ENCODE peak calls at places on chromosomes 3 and 15, in ten cellular contexts. S is left ventricle myocardium inferior; O is stimulated activated CD4-positive, alpha-beta T cell treated with anti-CD3 and anti-CD28 coated beads, TNF-alpha, amount 100 ng/mL, for 24 hours; V is activated gamma-delta T cell; L is hepatic stellate cell; H is dermis blood vessel endothelial cell; P is activated naive CD8-positive, alpha-beta T cell treated with anti-CD3 and anti-CD28 coated beads, Interleukin-2, amount 50 U/mL, for 24 hours; E is T-helper 9 cell; J is cardiac septum; D is DMS153. G is an unnamed sample.

GRCh38 chr15:99481406-99481805 is 84.4 kb upstream of the MEF2A start:
- DNase-seq in H (no peak), S (no peak), P (no peak), O (no peak), V (no peak), L (no peak), D (no peak), E (no peak), J (no peak), G (no peak)

GRCh38 chr3:29267231-29267630 is 13.6 kb upstream of the RBMS3 start:
- DNase-seq in S (no peak), O (no peak), J (no peak), P (no peak), D (no peak), H (no peak), E (no peak), V (no peak), L (no peak), G (no peak)

GRCh38 chr3:122941233-122942206 is 86.0 kb downstream of the SEMA5B start:
- DNase-seq in D (no peak), H (peak; percentile 43), J (no peak), L (no peak), P (no peak), V (no peak), O (no peak), S (no peak), E (no peak), G (no peak)

GRCh38 chr15:27358751-27359434 is 387.9 kb downstream of the GABRG3 start:
- DNase-seq in J (no peak), P (peak; percentile 10), L (no peak), O (no peak), D (no peak), S (no peak), H (no peak), V (no peak), E (no peak), G (no peak)

GRCh38 chr3:184700759-184701158 is 11.1 kb downstream of the MAGEF1 start:
- DNase-seq in L (no peak), V (no peak), S (no peak), O (no peak), J (no peak), D (no peak), P (no peak), E (no peak), H (no peak), G (no peak)

GRCh38 chr3:10280177-10280529 is 12.6 kb downstream of the GHRL start:
- DNase-seq in H (peak; percentile 28), E (no peak), V (no peak), D (no peak), P (no peak), L (no peak), J (no peak), O (no peak), S (no peak), G (no peak)

GRCh38 chr15:87563840-87564239 is 692.7 kb downstream of the NTRK3 start:
- DNase-seq in S (no peak), V (no peak), D (no peak), L (no peak), E (no peak), O (no peak), H (no peak), J (no peak), P (no peak), G (no peak)

GRCh38 chr3:18830087-18830486 is 318.2 kb upstream of the KCNH8 start:
- DNase-seq in P (no peak), L (no peak), E (no peak), S (no peak), O (no peak), V (no peak), D (no peak), H (no peak), J (no peak), G (no peak)

GRCh38 chr3:198112031-198112430 is 152.0 kb downstream of the LMLN start:
- DNase-seq in S (no peak), L (no peak), J (no peak), E (no peak), O (no peak), P (no peak), D (no peak), V (no peak), H (no peak), G (no peak)

GRCh38 chr3:191216510-191216909 is 17.5 kb downstream of the OSTN start:
- DNase-seq in L (no peak), E (no peak), V (no peak), O (no peak), H (no peak), S (no peak), P (no peak), J (no peak), D (no peak), G (no peak)

GRCh38 chr3:164450276-164450905 is 627.9 kb downstream of the SI start:
- DNase-seq in P (no peak), H (no peak), V (no peak), E (no peak), O (no peak), S (no peak), L (no peak), J (no peak), D (no peak), G (no peak)

GRCh38 chr3:117104381-117104780 is 394.8 kb downstream of the TUSC7 start:
- DNase-seq in O (no peak), V (no peak), S (no peak), H (no peak), P (no peak), L (no peak), J (no peak), E (no peak), D (no peak), G (no peak)

GRCh38 chr3:14451844-14452533 is 49.6 kb downstream of the SLC6A6 start:
- DNase-seq in L (peak; percentile 87), J (no peak), E (no peak), V (no peak), D (peak; percentile 38), S (peak; percentile 62), O (no peak), P (no peak), H (peak; percentile 87), G (peak; percentile 91)

GRCh38 chr3:179811321-179812095 is 158.7 kb downstream of the USP13 start:
- DNase-seq in J (no peak), D (peak; percentile 22), P (peak; percentile 4), O (no peak), V (no peak), L (peak; percentile 50), H (peak; percentile 73), S (no peak), E (no peak), G (no peak)

GRCh38 chr3:107227091-107227490 is 150.1 kb upstream of the CCDC54 start:
- DNase-seq in L (no peak), P (no peak), O (no peak), E (no peak), V (no peak), H (no peak), D (no peak), J (no peak), S (no peak), G (no peak)

GRCh38 chr15:77025066-77025435 is 30.1 kb downstream of the PSTPIP1 start:
- DNase-seq in S (no peak), J (no peak), D (no peak), E (no peak), P (peak; percentile 0), O (no peak), L (no peak), H (no peak), V (no peak), G (peak; percentile 70)

GRCh38 chr15:90104551-90104950 is 2.3 kb upstream of the IDH2 start:
- DNase-seq in L (no peak), P (no peak), S (no peak), D (peak; percentile 18), H (no peak), J (peak; percentile 56), O (no peak), E (no peak), V (no peak), G (peak; percentile 65)

GRCh38 chr3:16943857-16944256 is 59.1 kb downstream of the PLCL2 start:
- DNase-seq in P (no peak), J (no peak), S (no peak), V (no peak), E (no peak), L (no peak), O (no peak), H (no peak), D (no peak), G (no peak)

G was measured in lower leg skin.